ENCODE peak calls at places on chromosomes 2 and 18, in four cellular contexts. J is GM12865; R is CD8-positive, alpha-beta T cell; C is HL-60. W is an unnamed sample.
A peak's percentile ranks its signal among the peaks of the same experiment; 100 is the strongest.

GRCh38 chr18:69484699-69485396 is 84.2 kb downstream of the DOK6 start:
- DNase-seq in J (peak; percentile 25), R (no peak), C (no peak), W (no peak)

GRCh38 chr2:56009758-56010534 is 86.4 kb upstream of the EFEMP1 start:
- DNase-seq in J (peak; percentile 26), R (no peak), C (no peak), W (no peak)

GRCh38 chr2:201220102-201220570 is 37.2 kb downstream of the CASP10 start:
- DNase-seq in J (no peak), R (no peak), C (no peak), W (no peak)

GRCh38 chr2:204353823-204354222 is 191.5 kb upstream of the PARD3B start:
- DNase-seq in J (no peak), R (no peak), C (no peak), W (no peak)

GRCh38 chr2:136920652-136921333 is 155.4 kb downstream of the THSD7B start:
- DNase-seq in J (no peak), R (no peak), C (no peak), W (no peak)

GRCh38 chr2:160515120-160515519 is 21.5 kb upstream of the RBMS1 start:
- DNase-seq in J (no peak), R (no peak), C (no peak), W (no peak)

GRCh38 chr2:187519419-187520120 is 34.7 kb downstream of the TFPI start:
- DNase-seq in J (peak; percentile 19), R (no peak), C (no peak), W (no peak)

GRCh38 chr2:114022360-114023085 is 132.6 kb downstream of the ACTR3 start:
- DNase-seq in J (no peak), R (no peak), C (no peak), W (no peak)

GRCh38 chr2:152950125-152950524 is 231.7 kb downstream of the ARL6IP6 start:
- DNase-seq in J (peak; percentile 2), R (no peak), C (no peak), W (no peak)

GRCh38 chr2:235573331-235574221 is 79.7 kb downstream of the AGAP1 start:
- DNase-seq in J (no peak), R (no peak), C (no peak), W (no peak)

GRCh38 chr18:11091746-11092145 is 57.6 kb downstream of the PIEZO2 start:
- DNase-seq in J (no peak), R (no peak), C (no peak), W (no peak)

GRCh38 chr2:15595936-15596335 is 4.3 kb downstream of the DDX1 start:
- DNase-seq in J (no peak), R (no peak), C (no peak), W (no peak)

GRCh38 chr18:21341141-21341540 is 99.1 kb downstream of the GREB1L start:
- DNase-seq in J (peak; percentile 21), R (no peak), C (no peak), W (no peak)

GRCh38 chr2:101238930-101239759 is 13.5 kb upstream of the CNOT11 start:
- DNase-seq in J (no peak), R (no peak), C (no peak), W (no peak)

GRCh38 chr2:215950009-215950408 is 63.3 kb downstream of the MREG start:
- DNase-seq in J (peak; percentile 69), R (no peak), C (no peak), W (no peak)

GRCh38 chr2:74919827-74920226 is 38.6 kb upstream of the POLE4 start:
- DNase-seq in J (peak; percentile 72), R (peak; percentile 79), C (peak; percentile 55), W (peak; percentile 87)

GRCh38 chr2:71862921-71863320 is 284.7 kb downstream of the CYP26B1 start:
- DNase-seq in J (no peak), R (no peak), C (no peak), W (no peak)

GRCh38 chr2:240964854-240965295 is 33.5 kb upstream of the SNED1 start:
- DNase-seq in J (no peak), R (no peak), C (peak; percentile 82), W (peak; percentile 82)

GRCh38 chr2:191325651-191326365 is 80.6 kb downstream of the MYO1B start:
- DNase-seq in J (no peak), R (no peak), C (no peak), W (no peak)

GRCh38 chr2:55843096-55843991 is 80.2 kb downstream of the EFEMP1 start:
- DNase-seq in J (no peak), R (no peak), C (no peak), W (no peak)

GRCh38 chr2:69214898-69215297 is 172.1 kb downstream of the GFPT1 start:
- DNase-seq in J (no peak), R (no peak), C (no peak), W (no peak)

GRCh38 chr2:8662239-8662879 is 19.5 kb upstream of the ID2 start:
- DNase-seq in J (no peak), R (no peak), C (no peak), W (no peak)
- TF ChIP-seq CTCF in J (no peak), R (no peak), C (no peak), W (peak; percentile 12)

GRCh38 chr2:158754303-158754611 is 40.9 kb upstream of the DAPL1 start:
- DNase-seq in J (no peak), R (no peak), C (no peak), W (no peak)
- TF ChIP-seq CTCF in J (no peak), R (peak; percentile 47), C (no peak), W (no peak)

DNA sequence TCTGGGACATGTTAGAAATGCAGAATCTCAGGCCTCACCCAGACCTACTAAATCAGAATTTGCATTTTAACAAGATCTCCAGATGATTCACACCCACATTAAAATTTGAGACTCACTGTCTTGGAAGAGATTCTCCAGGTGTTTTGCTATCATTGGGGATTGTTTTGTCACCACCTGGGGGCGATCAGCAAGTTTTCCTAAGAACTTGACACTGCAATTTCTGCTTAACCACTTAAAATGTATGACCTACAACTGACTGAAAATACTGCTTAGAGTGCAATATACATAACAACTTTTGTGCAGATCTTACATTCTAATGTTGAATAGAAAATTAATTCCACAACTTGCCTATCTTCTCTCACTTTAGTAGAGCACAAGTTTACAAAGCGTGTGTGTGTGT is 18.9 kb upstream of the ITGA4 start:
- DNase-seq in J (peak; percentile 43), R (peak; percentile 28), C (no peak), W (no peak)
- TF ChIP-seq CTCF in J (no peak), R (no peak), C (no peak), W (peak; percentile 22)

GRCh38 chr18:48540329-48541025 is 1.6 kb downstream of the CTIF start:
- DNase-seq in J (peak; percentile 57), R (peak; percentile 48), C (peak; percentile 77), W (peak; percentile 86)
- TF ChIP-seq CTCF in J (no peak), R (no peak), C (no peak), W (peak; percentile 36)

GRCh38 chr2:104290566-104290891 is 563.4 kb upstream of the POU3F3 start:
- DNase-seq in J (no peak), R (no peak), C (no peak), W (no peak)
- TF ChIP-seq CTCF in J (no peak), R (no peak), C (no peak), W (no peak)

GRCh38 chr18:8721716-8722115 is 16.4 kb downstream of the MTCL1 start:
- DNase-seq in J (no peak), R (no peak), C (no peak), W (no peak)

GRCh38 chr18:8719192-8719591 is 13.8 kb downstream of the MTCL1 start:
- DNase-seq in J (no peak), R (no peak), C (no peak), W (no peak)

GRCh38 chr18:8718401-8718913 is 13.1 kb downstream of the MTCL1 start:
- DNase-seq in J (no peak), R (no peak), C (no peak), W (no peak)

GRCh38 chr18:8721094-8721669 is 15.8 kb downstream of the MTCL1 start:
- DNase-seq in J (no peak), R (no peak), C (no peak), W (no peak)

GRCh38 chr18:8720141-8720540 is 14.8 kb downstream of the MTCL1 start:
- DNase-seq in J (no peak), R (no peak), C (no peak), W (no peak)
- TF ChIP-seq CTCF in J (no peak), R (no peak), C (no peak), W (no peak)

W was measured in osteocyte.